ENCODE peak calls at places on chromosome 1, in nine cellular contexts. I is astrocyte; O is left ventricle myocardium inferior; W is CD4-positive, alpha-beta T cell; G is tibial artery; Q is sigmoid colon; U is thoracic aorta; P is OCI-LY7; J is stomach. R is an unnamed sample.
A peak's percentile ranks its signal among the peaks of the same experiment; 100 is the strongest.

GRCh38 chr1:1307261-1307907 is 346 bp downstream of the ACAP3 start:
- DNase-seq in I (no peak), O (peak; percentile 60), W (no peak), G (peak; percentile 37), Q (no peak), U (no peak), P (no peak), J (no peak), R (no peak)

GRCh38 chr1:34235594-34235993 is 58.9 kb downstream of the C1orf94 start:
- DNase-seq in I (no peak), O (no peak), W (no peak), G (no peak), Q (no peak), U (no peak), P (no peak), J (no peak), R (no peak)

GRCh38 chr1:157469715-157470114 is 82.6 kb downstream of the FCRL5 start:
- DNase-seq in I (no peak), O (no peak), W (no peak), G (no peak), Q (no peak), U (no peak), P (no peak), J (no peak), R (no peak)

GRCh38 chr1:200437556-200438203 is 27.8 kb upstream of the ZNF281 start:
- DNase-seq in I (peak; percentile 32), O (no peak), W (no peak), G (no peak), Q (no peak), U (no peak), P (peak; percentile 4), J (no peak), R (no peak)

GRCh38 chr1:2986549-2987305 is 34.5 kb upstream of the ACTRT2 start:
- DNase-seq in I (no peak), O (no peak), W (no peak), G (no peak), Q (peak; percentile 36), U (no peak), P (no peak), J (no peak), R (peak; percentile 36)

GRCh38 chr1:40314721-40315238 is 2.3 kb downstream of the COL9A2 start:
- DNase-seq in I (peak; percentile 15), O (no peak), W (no peak), G (no peak), Q (no peak), U (no peak), P (no peak), J (no peak), R (no peak)

GRCh38 chr1:224670506-224670905 is 54.4 kb downstream of the CNIH3 start:
- DNase-seq in I (peak; percentile 25), O (no peak), W (no peak), G (no peak), Q (no peak), U (no peak), P (no peak), J (no peak), R (no peak)

GRCh38 chr1:230231739-230232075 is 164.7 kb downstream of the GALNT2 start:
- DNase-seq in I (peak; percentile 60), O (peak; percentile 67), W (no peak), G (peak; percentile 82), Q (peak; percentile 87), U (peak; percentile 79), P (no peak), J (peak; percentile 84), R (peak; percentile 72)

GRCh38 chr1:226981838-226982237 is 41.7 kb downstream of the COQ8A start:
- DNase-seq in I (no peak), O (no peak), W (no peak), G (no peak), Q (peak; percentile 57), U (no peak), P (no peak), J (no peak), R (peak; percentile 52)

GRCh38 chr1:12548279-12549105 is 69.5 kb downstream of the DHRS3 start:
- DNase-seq in I (no peak), O (no peak), W (no peak), G (peak; percentile 21), Q (peak; percentile 68), U (no peak), P (no peak), J (no peak), R (peak; percentile 74)

DNA sequence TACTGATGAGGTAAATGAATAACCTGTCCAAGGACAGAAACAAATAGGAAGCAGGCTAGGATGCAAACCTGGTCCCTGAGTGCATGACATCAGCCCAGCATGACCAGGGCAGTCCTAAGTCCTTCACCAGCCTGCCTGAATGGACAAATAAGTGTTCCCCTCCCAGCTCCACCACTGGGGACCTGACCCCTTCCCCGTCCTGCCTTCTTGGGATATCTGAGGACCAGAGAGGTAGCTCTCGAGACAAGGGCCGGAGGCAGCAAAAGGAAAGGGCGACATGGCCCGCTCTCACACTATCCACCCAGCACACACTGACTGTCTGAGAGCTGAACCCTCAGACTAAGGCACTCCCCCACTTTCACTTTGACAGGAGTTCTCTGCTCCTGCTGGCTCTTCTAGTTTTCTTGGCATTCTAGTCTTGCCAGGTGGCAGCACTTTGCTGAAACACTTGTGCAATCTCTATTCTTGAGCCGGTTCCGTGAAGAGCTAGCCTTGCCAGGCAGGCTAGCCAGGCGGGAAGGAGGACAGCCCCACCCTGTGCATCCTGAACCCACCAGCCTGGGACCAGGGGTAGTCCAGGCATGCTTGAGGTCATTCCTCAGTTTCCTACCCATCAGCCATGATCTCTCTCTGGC is 251.1 kb upstream of the RAB4A start:
- DNase-seq in I (no peak), O (no peak), W (no peak), G (no peak), Q (no peak), U (no peak), P (no peak), J (peak; percentile 55), R (no peak)
- TF ChIP-seq CTCF in I (no peak), O (no peak), W (no peak), G (no peak), Q (no peak), U (no peak), P (no peak), J (no peak), R (no peak)

GRCh38 chr1:108643492-108644333 is 17.2 kb downstream of the HENMT1 start:
- DNase-seq in I (peak; percentile 54), O (no peak), W (no peak), G (peak; percentile 54), Q (no peak), U (no peak), P (peak; percentile 69), J (peak; percentile 50), R (no peak)

GRCh38 chr1:108645479-108646184 is 15.3 kb downstream of the HENMT1 start:
- DNase-seq in I (no peak), O (no peak), W (no peak), G (no peak), Q (no peak), U (no peak), P (no peak), J (no peak), R (no peak)

GRCh38 chr1:108646265-108646660 is 14.6 kb downstream of the HENMT1 start:
- DNase-seq in I (no peak), O (no peak), W (no peak), G (no peak), Q (no peak), U (no peak), P (no peak), J (no peak), R (no peak)

GRCh38 chr1:108646661-108647269 is 14.1 kb downstream of the HENMT1 start:
- DNase-seq in I (peak; percentile 65), O (peak; percentile 71), W (peak; percentile 49), G (peak; percentile 80), Q (peak; percentile 79), U (peak; percentile 37), P (peak; percentile 17), J (peak; percentile 60), R (peak; percentile 93)

GRCh38 chr1:108644984-108645383 is 15.9 kb downstream of the HENMT1 start:
- DNase-seq in I (no peak), O (no peak), W (peak; percentile 46), G (no peak), Q (no peak), U (no peak), P (no peak), J (peak; percentile 34), R (no peak)
- H3K9me3 ChIP-seq in I (no peaks in the 10 kb centered on the region), O (no peaks in the 10 kb centered on the region), W (peaks cover 8% of the 10 kb centered on the region), G (no peaks in the 10 kb centered on the region), Q (no peaks in the 10 kb centered on the region), U (no peaks in the 10 kb centered on the region), P (no peaks in the 10 kb centered on the region), J (no peaks in the 10 kb centered on the region), R (no peaks in the 10 kb centered on the region)

GRCh38 chr1:100597784-100598183 is 59.8 kb downstream of the GPR88 start:
- DNase-seq in I (peak; percentile 12), O (no peak), W (no peak), G (no peak), Q (no peak), U (no peak), P (no peak), J (no peak), R (no peak)

DNA sequence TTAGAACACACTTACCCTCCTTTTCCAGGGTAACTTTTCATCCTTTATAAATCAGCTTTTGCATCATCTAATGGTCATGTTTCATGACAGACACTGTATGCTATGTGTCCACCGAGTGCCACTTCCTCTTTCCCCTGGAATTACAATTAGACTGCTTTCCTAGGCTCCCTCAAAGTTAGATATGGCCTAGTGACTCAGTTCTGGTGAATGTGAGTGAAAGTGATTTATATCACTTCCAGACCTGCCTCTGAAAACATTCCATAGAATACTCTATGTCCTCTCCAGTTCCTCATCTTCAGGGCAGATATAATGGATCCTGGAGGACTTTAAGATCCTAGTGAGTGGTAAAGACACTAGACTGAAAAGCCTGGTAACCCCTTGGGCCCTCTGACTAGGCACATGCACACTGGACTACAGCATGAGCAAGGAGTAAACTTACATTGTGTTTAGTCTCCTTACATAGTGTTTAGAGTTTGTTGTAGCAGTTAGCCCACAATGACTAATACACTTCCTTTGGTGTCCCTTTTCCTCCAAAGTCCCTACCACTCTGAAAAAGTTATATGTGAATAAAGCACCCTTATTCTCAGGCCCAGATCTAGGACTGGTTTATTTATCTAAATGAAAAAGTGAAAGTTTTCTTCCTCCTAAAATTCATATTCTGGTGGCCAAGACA is 59.3 kb downstream of the GPR88 start:
- DNase-seq in I (peak; percentile 93), O (no peak), W (no peak), G (no peak), Q (no peak), U (no peak), P (no peak), J (no peak), R (no peak)
- H3K27ac ChIP-seq in I (peak overlapping the region; percentile 90), O (no peak overlapping the region), W (no peak overlapping the region), G (no peak overlapping the region), Q (no peak overlapping the region), U (no peak overlapping the region), P (no peak overlapping the region), J (no peak overlapping the region), R (no peak overlapping the region)

DNA sequence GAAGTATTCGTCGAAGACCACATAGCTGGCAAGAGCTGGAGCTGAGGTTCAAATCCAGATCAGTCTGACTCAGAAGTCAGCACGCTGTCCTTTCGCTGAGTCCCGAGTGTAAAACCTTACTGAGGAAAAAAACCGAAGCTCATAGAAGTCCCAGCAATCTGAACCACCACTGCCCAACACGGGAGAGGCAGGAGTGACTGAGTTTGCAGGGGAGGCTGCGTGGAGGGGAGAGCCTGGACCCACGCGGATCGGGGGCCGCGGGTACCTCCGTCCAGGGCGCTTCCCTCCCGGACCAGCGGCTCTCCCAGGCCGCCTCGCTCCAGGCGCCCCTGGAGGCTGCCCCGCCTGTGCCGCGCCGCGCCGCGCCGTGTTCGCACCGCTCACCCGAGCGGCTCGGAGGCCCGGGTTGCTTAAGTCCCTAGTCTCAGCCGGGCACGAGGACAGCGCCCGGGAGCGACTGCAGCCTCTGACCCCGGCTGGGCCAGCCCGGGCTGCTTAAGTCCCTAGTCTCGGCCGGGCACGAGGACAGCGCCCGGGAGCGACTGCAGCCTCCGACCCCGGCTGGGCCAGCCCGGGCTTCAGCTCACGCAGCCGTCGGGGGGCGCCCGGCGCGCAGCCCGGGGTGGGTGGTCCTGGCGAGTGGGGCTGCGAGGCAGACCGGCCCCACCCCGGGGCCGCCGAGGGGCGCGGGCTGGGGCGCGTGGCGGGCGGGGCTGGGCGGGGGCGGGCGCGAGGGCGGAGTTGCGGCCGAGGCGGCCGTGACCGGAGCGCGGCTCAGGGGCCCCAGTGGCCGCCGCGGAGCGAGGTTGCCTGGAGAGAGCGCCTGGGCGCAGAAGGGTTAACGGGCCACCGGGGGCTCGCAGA is at the start of gene ADAMTSL4:
- DNase-seq in I (peak; percentile 74), O (peak; percentile 62), W (no peak), G (peak; percentile 71), Q (peak; percentile 86), U (no peak), P (peak; percentile 38), J (peak; percentile 72), R (peak; percentile 94)
- TF ChIP-seq CTCF in I (no peak), O (peak; percentile 46), W (no peak), G (peak; percentile 35), Q (no peak), U (peak; percentile 27), P (peak; percentile 38), J (no peak), R (peak; percentile 19)